ENCODE peak calls at places on chromosomes 3 and 15, in nine cellular contexts. Y is AG08396; E is tibial artery; Z is activated CD4-positive, alpha-beta T cell treated with anti-CD3 and anti-CD28 coated beads, Interleukin-2, amount 50 U/mL, for 24 hours; X is mucosa of gallbladder; M is ovary; K is ascending aorta; Q is mesenteric fat pad; O is RPMI8226. S is an unnamed sample.

GRCh38 chr15:38127306-38127731 is 125.3 kb upstream of the SPRED1 start:
- DNase-seq in Y (no peak), E (no peak), Z (no peak), X (no peak), M (no peak), K (no peak), Q (no peak), O (no peak), S (peak; percentile 19)

GRCh38 chr3:13878711-13879101 is 1.2 kb downstream of the WNT7A start:
- DNase-seq in Y (no peak), E (no peak), Z (no peak), X (no peak), M (no peak), K (no peak), Q (peak; percentile 86), O (no peak), S (no peak)

GRCh38 chr3:138332472-138333073 is 2.9 kb upstream of the NME9 start:
- DNase-seq in Y (peak; percentile 61), E (no peak), Z (no peak), X (no peak), M (no peak), K (no peak), Q (peak; percentile 8), O (peak; percentile 31), S (peak; percentile 57)

GRCh38 chr15:71136159-71137137 is 21.2 kb downstream of the THSD4 start:
- DNase-seq in Y (peak; percentile 70), E (no peak), Z (no peak), X (no peak), M (no peak), K (peak; percentile 74), Q (no peak), O (no peak), S (peak; percentile 90)

GRCh38 chr3:193946945-193947344 is 189.0 kb upstream of the HES1 start:
- DNase-seq in Y (no peak), E (no peak), Z (no peak), X (no peak), M (no peak), K (no peak), Q (no peak), O (no peak), S (no peak)

GRCh38 chr3:14150078-14150477 is 25.2 kb downstream of the TMEM43 start:
- DNase-seq in Y (no peak), E (no peak), Z (no peak), X (no peak), M (no peak), K (no peak), Q (peak; percentile 53), O (no peak), S (no peak)

GRCh38 chr15:40456299-40456712 is 14.5 kb upstream of the CHST14 start:
- DNase-seq in Y (no peak), E (no peak), Z (no peak), X (no peak), M (peak; percentile 36), K (no peak), Q (no peak), O (no peak), S (no peak)

GRCh38 chr3:19972056-19972455 is 25.2 kb downstream of the RAB5A start:
- DNase-seq in Y (no peak), E (no peak), Z (no peak), X (no peak), M (no peak), K (no peak), Q (no peak), O (no peak), S (peak; percentile 62)

GRCh38 chr3:186909078-186909853 is 21.1 kb upstream of the ST6GAL1 start:
- DNase-seq in Y (no peak), E (no peak), Z (peak; percentile 36), X (no peak), M (no peak), K (peak; percentile 66), Q (no peak), O (no peak), S (no peak)

GRCh38 chr3:105970283-105970682 is 101.5 kb upstream of the CBLB start:
- DNase-seq in Y (peak; percentile 37), E (peak; percentile 68), Z (no peak), X (peak; percentile 27), M (peak; percentile 22), K (no peak), Q (no peak), O (no peak), S (peak; percentile 78)

GRCh38 chr15:69504352-69505040 is 51.9 kb downstream of the RPLP1 start:
- DNase-seq in Y (no peak), E (no peak), Z (no peak), X (no peak), M (no peak), K (peak; percentile 9), Q (no peak), O (no peak), S (no peak)

GRCh38 chr15:40844543-40844981 is 714 bp downstream of the SPINT1 start:
- DNase-seq in Y (peak; percentile 40), E (no peak), Z (peak; percentile 17), X (no peak), M (no peak), K (no peak), Q (no peak), O (peak; percentile 44), S (no peak)

GRCh38 chr15:23877502-23878412 is 190.7 kb upstream of the NDN start:
- DNase-seq in Y (peak; percentile 25), E (no peak), Z (no peak), X (peak; percentile 48), M (peak; percentile 57), K (no peak), Q (no peak), O (peak; percentile 73), S (no peak)

GRCh38 chr15:31892513-31892912 is 137.8 kb upstream of the CHRNA7 start:
- DNase-seq in Y (no peak), E (no peak), Z (no peak), X (no peak), M (no peak), K (no peak), Q (no peak), O (no peak), S (no peak)

GRCh38 chr3:42020681-42021307 is 58.9 kb upstream of the ULK4 start:
- DNase-seq in Y (peak; percentile 54), E (no peak), Z (no peak), X (no peak), M (no peak), K (no peak), Q (no peak), O (no peak), S (peak; percentile 83)

GRCh38 chr15:85045615-85046014 is 64.0 kb downstream of the PDE8A start:
- DNase-seq in Y (no peak), E (no peak), Z (no peak), X (no peak), M (no peak), K (no peak), Q (no peak), O (no peak), S (no peak)

GRCh38 chr15:56844463-56844862 is 74.0 kb upstream of the TCF12 start:
- DNase-seq in Y (no peak), E (no peak), Z (no peak), X (no peak), M (no peak), K (no peak), Q (no peak), O (no peak), S (no peak)

GRCh38 chr15:40238927-40239591 is at the start of gene PAK6:
- DNase-seq in Y (peak; percentile 85), E (no peak), Z (no peak), X (peak; percentile 62), M (peak; percentile 44), K (no peak), Q (peak; percentile 88), O (peak; percentile 60), S (peak; percentile 53)

GRCh38 chr3:129507181-129507831 is 21.1 kb upstream of the RHO start:
- DNase-seq in Y (no peak), E (no peak), Z (no peak), X (no peak), M (no peak), K (no peak), Q (no peak), O (no peak), S (no peak)

GRCh38 chr3:170054204-170054603 is 16.4 kb downstream of the GPR160 start:
- DNase-seq in Y (no peak), E (no peak), Z (no peak), X (no peak), M (no peak), K (no peak), Q (no peak), O (peak; percentile 71), S (no peak)

GRCh38 chr3:54321515-54321914 is 199.2 kb downstream of the CACNA2D3 start:
- DNase-seq in Y (no peak), E (no peak), Z (no peak), X (peak; percentile 23), M (no peak), K (no peak), Q (no peak), O (no peak), S (no peak)

GRCh38 chr3:53196575-53197407 is 35.8 kb downstream of the PRKCD start:
- DNase-seq in Y (no peak), E (no peak), Z (no peak), X (peak; percentile 51), M (no peak), K (no peak), Q (no peak), O (peak; percentile 77), S (peak; percentile 62)

GRCh38 chr15:88382482-88382983 is 84.7 kb downstream of the MRPL46 start:
- DNase-seq in Y (no peak), E (no peak), Z (no peak), X (no peak), M (no peak), K (no peak), Q (no peak), O (no peak), S (no peak)

GRCh38 chr15:77753238-77753873 is 120.6 kb upstream of the LINGO1 start:
- DNase-seq in Y (peak; percentile 46), E (no peak), Z (no peak), X (peak; percentile 14), M (no peak), K (no peak), Q (no peak), O (peak; percentile 60), S (peak; percentile 5)

GRCh38 chr3:141740349-141740748 is 2.3 kb downstream of the RNF7 start:
- DNase-seq in Y (no peak), E (no peak), Z (no peak), X (no peak), M (no peak), K (no peak), Q (no peak), O (no peak), S (no peak)

GRCh38 chr3:57856675-57857074 is 100.6 kb downstream of the SLMAP start:
- DNase-seq in Y (no peak), E (no peak), Z (no peak), X (no peak), M (no peak), K (no peak), Q (no peak), O (no peak), S (peak; percentile 44)

S was measured in IMR-90.